ENCODE peak calls at places on chromosomes 6 and 20, in nine cellular contexts. X, V, B, I, N, F, P, U and Z are unnamed samples.

GRCh38 chr20:32455171-32455900 is 97.2 kb downstream of the ASXL1 start:
- DNase-seq in X (no peak), V (no peak), N (no peak), B (no peak), U (no peak), F (no peak), I (no peak), P (no peak), Z (no peak)

GRCh38 chr20:4815618-4816017 is 93.9 kb downstream of the PRND start:
- DNase-seq in F (no peak), X (no peak), V (no peak), I (no peak), N (no peak), B (no peak), P (no peak), U (no peak), Z (no peak)

GRCh38 chr20:17946040-17946439 is 22.6 kb downstream of the SNX5 start:
- DNase-seq in B (no peak), X (no peak), F (no peak), N (no peak), I (peak; percentile 12), P (no peak), U (no peak), V (no peak), Z (no peak)

GRCh38 chr20:4592316-4593148 is 129.2 kb upstream of the PRND start:
- DNase-seq in F (peak; percentile 65), U (peak; percentile 82), X (peak; percentile 81), P (peak; percentile 37), V (peak; percentile 83), B (peak; percentile 43), I (peak; percentile 72), N (peak; percentile 37), Z (peak; percentile 51)

GRCh38 chr20:34604980-34605788 is 46.7 kb downstream of the MAP1LC3A start:
- DNase-seq in P (peak; percentile 84), B (peak; percentile 18), F (no peak), U (peak; percentile 45), N (no peak), X (no peak), V (no peak), I (no peak), Z (no peak)

GRCh38 chr6:159727717-159728440 is 573 bp downstream of the WTAP start:
- DNase-seq in V (no peak), I (no peak), N (no peak), B (peak; percentile 53), F (no peak), P (peak; percentile 47), U (peak; percentile 54), X (peak; percentile 29), Z (no peak)

GRCh38 chr6:30730611-30731435 is 10.7 kb downstream of the TUBB start:
- DNase-seq in P (peak; percentile 85), N (peak; percentile 69), I (peak; percentile 74), V (peak; percentile 80), B (no peak), F (peak; percentile 95), X (peak; percentile 67), U (no peak), Z (peak; percentile 81)

GRCh38 chr6:133350928-133351327 is 109.8 kb downstream of the EYA4 start:
- DNase-seq in U (no peak), I (no peak), F (no peak), V (no peak), B (no peak), N (no peak), P (no peak), X (no peak), Z (no peak)

GRCh38 chr6:57173886-57174510 is 1.9 kb downstream of the BAG2 start:
- DNase-seq in B (peak; percentile 74), N (no peak), I (no peak), U (peak; percentile 69), V (no peak), X (peak; percentile 60), P (peak; percentile 67), F (peak; percentile 8), Z (no peak)

GRCh38 chr6:53103993-53104675 is 38.9 kb downstream of the FBXO9 start:
- DNase-seq in P (peak; percentile 2), N (no peak), U (no peak), I (no peak), F (no peak), V (no peak), B (peak; percentile 33), X (peak; percentile 74), Z (no peak)

GRCh38 chr6:87118054-87118453 is 23.1 kb upstream of the CGA start:
- DNase-seq in B (no peak), F (no peak), U (no peak), I (no peak), V (no peak), X (peak; percentile 5), P (no peak), N (no peak), Z (no peak)

GRCh38 chr6:113380591-113380990 is 476.6 kb upstream of the MARCKS start:
- DNase-seq in N (no peak), P (no peak), B (no peak), U (no peak), I (no peak), V (no peak), X (no peak), F (no peak), Z (no peak)

GRCh38 chr6:36249010-36249409 is 20.9 kb upstream of the PNPLA1 start:
- DNase-seq in U (peak; percentile 31), X (peak; percentile 34), F (no peak), V (no peak), P (peak; percentile 82), N (no peak), I (no peak), B (no peak), Z (no peak)

GRCh38 chr6:158557927-158558326 is 2.0 kb upstream of the TMEM181 start:
- DNase-seq in P (no peak), I (peak; percentile 49), X (no peak), B (no peak), N (no peak), V (no peak), U (no peak), F (no peak), Z (no peak)

GRCh38 chr6:16257999-16258708 is 19.8 kb downstream of the GMPR start:
- DNase-seq in P (peak; percentile 22), F (no peak), I (no peak), N (no peak), X (no peak), V (no peak), B (no peak), U (no peak), Z (no peak)

GRCh38 chr6:3517350-3517749 is 60.5 kb upstream of the SLC22A23 start:
- DNase-seq in F (no peak), U (peak; percentile 63), B (peak; percentile 40), N (no peak), V (no peak), P (no peak), X (no peak), I (no peak), Z (no peak)

GRCh38 chr6:118280210-118280609 is 267.9 kb upstream of the PLN start:
- DNase-seq in N (no peak), X (no peak), P (no peak), I (no peak), U (no peak), B (no peak), V (no peak), F (no peak), Z (no peak)

GRCh38 chr6:24064106-24064505 is 61.9 kb upstream of the NRSN1 start:
- DNase-seq in I (no peak), P (no peak), F (peak; percentile 62), N (no peak), U (no peak), B (no peak), V (peak; percentile 10), X (peak; percentile 62), Z (no peak)

GRCh38 chr20:33438481-33438880 is 5.1 kb downstream of the SNTA1 start:
- DNase-seq in V (no peak), B (no peak), F (no peak), P (no peak), N (no peak), X (no peak), U (no peak), I (no peak), Z (no peak)

GRCh38 chr6:158867381-158868121 is 48.4 kb upstream of the EZR start:
- DNase-seq in N (no peak), B (no peak), F (peak; percentile 54), I (no peak), V (no peak), P (no peak), X (no peak), U (no peak), Z (no peak)

GRCh38 chr6:71404145-71404966 is 115.7 kb downstream of the OGFRL1 start:
- DNase-seq in U (peak; percentile 41), P (peak; percentile 86), I (no peak), B (peak; percentile 48), X (peak; percentile 79), F (peak; percentile 51), V (no peak), N (no peak), Z (no peak)

GRCh38 chr6:137353346-137353745 is 134.2 kb upstream of the IFNGR1 start:
- DNase-seq in X (no peak), V (no peak), N (no peak), B (no peak), I (no peak), P (peak; percentile 79), U (no peak), F (no peak), Z (no peak)

GRCh38 chr6:134531611-134532010 is 213.7 kb upstream of the SGK1 start:
- DNase-seq in B (peak; percentile 69), U (no peak), F (no peak), P (no peak), I (no peak), N (no peak), V (no peak), X (no peak), Z (no peak)

GRCh38 chr20:31822421-31823330 is 3.5 kb downstream of the MYLK2 start:
- DNase-seq in U (peak; percentile 90), F (peak; percentile 88), V (peak; percentile 94), P (peak; percentile 66), B (peak; percentile 87), I (peak; percentile 94), N (peak; percentile 72), X (peak; percentile 49), Z (peak; percentile 74)

GRCh38 chr6:170174124-170174770 is 116.6 kb downstream of the DLL1 start:
- DNase-seq in I (peak; percentile 61), V (no peak), N (no peak), F (no peak), B (peak; percentile 48), X (no peak), U (no peak), P (no peak), Z (no peak)

GRCh38 chr6:97947841-97948240 is 664.8 kb upstream of the MMS22L start:
- DNase-seq in F (peak; percentile 81), N (no peak), I (no peak), U (peak; percentile 1), X (peak; percentile 1), B (peak; percentile 3), V (no peak), P (peak; percentile 81), Z (no peak)

GRCh38 chr20:39025883-39026282 is 63.7 kb downstream of the DHX35 start:
- DNase-seq in V (no peak), X (no peak), U (no peak), N (no peak), P (no peak), F (no peak), B (no peak), I (no peak), Z (no peak)

GRCh38 chr6:45044086-45044485 is 284.0 kb upstream of the RUNX2 start:
- DNase-seq in I (no peak), X (peak; percentile 79), N (no peak), P (no peak), B (no peak), F (peak; percentile 39), V (no peak), U (no peak), Z (no peak)

GRCh38 chr20:12762725-12763124 is 246.0 kb upstream of the SPTLC3 start:
- DNase-seq in V (peak; percentile 3), P (no peak), N (no peak), B (no peak), I (peak; percentile 64), U (no peak), F (no peak), X (no peak), Z (no peak)

GRCh38 chr6:131456565-131456964 is 116.5 kb upstream of the ARG1 start:
- DNase-seq in F (no peak), X (no peak), P (no peak), U (no peak), I (no peak), B (no peak), N (no peak), V (no peak), Z (no peak)

GRCh38 chr6:144437105-144437504 is 152.0 kb downstream of the UTRN start:
- DNase-seq in V (no peak), N (no peak), F (no peak), B (no peak), X (no peak), U (no peak), I (no peak), P (no peak), Z (no peak)